ENCODE peak calls at places on chromosomes 5 and 9, in four cellular contexts. S, M, T and U are unnamed samples.

GRCh38 chr5:177469061-177469628 is 4.3 kb downstream of the DBN1 start:
- DNase-seq in S (no peak), M (peak), T (no peak), U (no peak)

GRCh38 chr5:131671994-131672655 is 37.1 kb upstream of the RAPGEF6 start:
- DNase-seq in T (no peak), S (no peak), M (no peak), U (no peak)

GRCh38 chr5:168364738-168365550 is 73.5 kb downstream of the WWC1 start:
- DNase-seq in S (no peak), T (no peak), M (no peak), U (no peak)

GRCh38 chr5:160181965-160182622 is 47.2 kb upstream of the FABP6 start:
- DNase-seq in S (no peak), M (no peak), T (no peak), U (no peak)

GRCh38 chr9:81564632-81565031 is 124.7 kb downstream of the TLE1 start:
- DNase-seq in T (no peak), S (no peak), M (no peak), U (no peak)

GRCh38 chr5:168342151-168342825 is 50.8 kb downstream of the WWC1 start:
- DNase-seq in T (no peak), M (no peak), S (no peak), U (no peak)

GRCh38 chr5:150653762-150654158 is 7.3 kb upstream of the MYOZ3 start:
- DNase-seq in M (no peak), S (no peak), T (no peak), U (no peak)

GRCh38 chr9:83708515-83709158 is 879 bp upstream of the UBQLN1 start:
- DNase-seq in S (no peak), M (peak), T (peak), U (peak)

GRCh38 chr9:79692857-79693571 is 121.2 kb downstream of the TLE4 start:
- DNase-seq in T (no peak), M (no peak), S (no peak), U (no peak)

GRCh38 chr5:23820764-23821471 is 313.5 kb downstream of the PRDM9 start:
- DNase-seq in M (no peak), S (no peak), T (no peak), U (no peak)

GRCh38 chr5:178074266-178074952 is 38.9 kb upstream of the N4BP3 start:
- DNase-seq in S (no peak), M (no peak), T (no peak), U (no peak)